ENCODE peak calls at places on chromosomes 5 and 9, in eight cellular contexts. L is lung, C is heart right ventricle, Y is small intestine, Z is heart left ventricle, D is bronchial epithelial cell, R is kidney epithelial cell, H is cardiac muscle cell. X is an unnamed sample.

GRCh38 chr5:122078116-122078865 is at the start of gene LOX:
- DNase-seq in L (peak; percentile 67), C (peak; percentile 34), Y (peak; percentile 19), Z (peak; percentile 81), D (peak; percentile 49), R (no peak), H (peak; percentile 99), X (peak; percentile 40)

GRCh38 chr5:160287378-160288051 is 24.8 kb downstream of the CCNJL start:
- DNase-seq in L (peak; percentile 91), C (peak; percentile 87), Y (peak; percentile 53), Z (peak; percentile 92), D (peak; percentile 57), R (no peak), H (peak; percentile 38), X (peak; percentile 79)

GRCh38 chr9:91047529-91047928 is 245.9 kb downstream of the SYK start:
- DNase-seq in L (no peak), C (no peak), Y (peak; percentile 20), Z (no peak), D (no peak), R (no peak), H (no peak), X (no peak)

GRCh38 chr5:137252513-137252912 is 246.6 kb downstream of the SPOCK1 start:
- DNase-seq in L (no peak), C (no peak), Y (no peak), Z (no peak), D (no peak), R (no peak), H (no peak), X (no peak)

GRCh38 chr5:31921852-31922305 is 252.2 kb downstream of the GOLPH3 start:
- DNase-seq in L (no peak), C (no peak), Y (no peak), Z (no peak), D (peak; percentile 95), R (peak; percentile 88), H (peak; percentile 92), X (no peak)

GRCh38 chr5:124746916-124747769 is 704 bp upstream of the ZNF608 start:
- DNase-seq in L (peak; percentile 84), C (peak; percentile 90), Y (peak; percentile 85), Z (peak; percentile 78), D (peak; percentile 69), R (peak; percentile 90), H (peak; percentile 98), X (peak; percentile 76)

GRCh38 chr5:125394661-125395280 is 648.3 kb upstream of the ZNF608 start:
- DNase-seq in L (no peak), C (no peak), Y (peak; percentile 43), Z (no peak), D (peak; percentile 93), R (no peak), H (peak; percentile 23), X (no peak)

GRCh38 chr5:158451203-158451982 is 592.4 kb upstream of the CLINT1 start:
- DNase-seq in L (no peak), C (peak; percentile 72), Y (no peak), Z (peak; percentile 75), D (no peak), R (peak; percentile 58), H (peak; percentile 68), X (no peak)

GRCh38 chr5:16413461-16413860 is 52.1 kb downstream of the ZNF622 start:
- DNase-seq in L (no peak), C (no peak), Y (no peak), Z (no peak), D (peak; percentile 80), R (no peak), H (no peak), X (no peak)

GRCh38 chr5:173823721-173824567 is 64.2 kb upstream of the CPEB4 start:
- DNase-seq in L (peak; percentile 45), C (no peak), Y (peak; percentile 87), Z (no peak), D (peak; percentile 87), R (peak; percentile 92), H (peak; percentile 92), X (peak; percentile 91)

GRCh38 chr5:79070002-79070567 is 518 bp downstream of the BHMT2 start:
- DNase-seq in L (no peak), C (peak; percentile 6), Y (no peak), Z (peak; percentile 24), D (no peak), R (no peak), H (peak; percentile 55), X (no peak)

DNA sequence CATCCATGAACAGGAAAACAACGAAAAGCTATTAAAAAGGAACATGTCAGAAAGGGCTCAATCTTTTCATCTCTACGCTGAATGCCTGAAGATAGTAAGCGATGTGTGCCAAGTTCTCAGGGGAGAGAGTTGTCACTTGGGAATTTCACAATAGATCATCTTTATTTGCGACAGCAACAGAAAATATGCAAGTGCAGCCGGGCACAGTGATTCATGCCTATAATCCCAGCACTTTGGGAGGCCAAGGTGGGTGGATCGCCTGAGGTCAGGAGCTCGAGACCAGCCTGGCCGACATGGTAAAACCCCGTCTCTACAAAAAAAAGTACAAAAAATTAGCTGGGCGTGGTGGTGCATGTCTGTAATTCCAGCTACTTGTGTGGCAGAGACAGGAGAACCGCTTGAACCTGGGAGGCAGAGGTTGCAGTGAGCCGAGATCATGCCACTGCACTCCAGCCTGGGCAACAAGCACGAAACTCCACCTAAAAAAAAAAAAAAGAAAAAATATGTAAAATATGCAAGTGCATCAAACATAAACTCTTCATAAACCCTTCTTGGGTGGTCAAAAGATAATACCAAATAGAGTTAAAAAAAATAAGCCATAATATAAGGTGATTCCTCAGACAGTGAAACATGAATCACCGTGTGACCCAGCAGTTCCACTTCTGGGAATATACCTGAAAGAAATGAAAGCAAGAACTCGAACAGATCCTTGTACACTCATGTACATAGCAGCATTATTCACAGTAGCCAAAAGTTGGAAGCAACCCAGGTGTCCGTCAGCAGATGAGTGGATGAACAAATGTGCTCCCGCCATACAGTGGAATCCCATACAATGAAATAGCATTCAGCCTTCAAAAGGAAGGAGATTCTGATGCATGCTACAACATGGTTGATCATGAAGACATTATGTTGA is 16.2 kb downstream of the SFXN1 start:
- DNase-seq in L (no peak), C (no peak), Y (no peak), Z (no peak), D (peak; percentile 79), R (no peak), H (no peak), X (no peak)
- H3K36me3 ChIP-seq in L (peaks cover 4% of the 10 kb centered on the region), C (peaks cover 17% of the 10 kb centered on the region), Y (peaks cover 5% of the 10 kb centered on the region), Z (peaks cover 83% of the 10 kb centered on the region), D (peaks cover 10% of the 10 kb centered on the region), R (no peaks in the 10 kb centered on the region), H (peaks cover 51% of the 10 kb centered on the region), X (peaks cover 2% of the 10 kb centered on the region)

GRCh38 chr9:100445903-100446549 is 19.1 kb downstream of the MSANTD3 start:
- DNase-seq in L (no peak), C (no peak), Y (no peak), Z (no peak), D (no peak), R (no peak), H (no peak), X (no peak)
- H3K36me3 ChIP-seq in L (peaks cover 4% of the 10 kb centered on the region), C (peaks cover 5% of the 10 kb centered on the region), Y (no peaks in the 10 kb centered on the region), Z (peaks cover 25% of the 10 kb centered on the region), D (peaks cover 1% of the 10 kb centered on the region), R (peaks cover 1% of the 10 kb centered on the region), H (no peaks in the 10 kb centered on the region), X (peaks cover 2% of the 10 kb centered on the region)

DNA sequence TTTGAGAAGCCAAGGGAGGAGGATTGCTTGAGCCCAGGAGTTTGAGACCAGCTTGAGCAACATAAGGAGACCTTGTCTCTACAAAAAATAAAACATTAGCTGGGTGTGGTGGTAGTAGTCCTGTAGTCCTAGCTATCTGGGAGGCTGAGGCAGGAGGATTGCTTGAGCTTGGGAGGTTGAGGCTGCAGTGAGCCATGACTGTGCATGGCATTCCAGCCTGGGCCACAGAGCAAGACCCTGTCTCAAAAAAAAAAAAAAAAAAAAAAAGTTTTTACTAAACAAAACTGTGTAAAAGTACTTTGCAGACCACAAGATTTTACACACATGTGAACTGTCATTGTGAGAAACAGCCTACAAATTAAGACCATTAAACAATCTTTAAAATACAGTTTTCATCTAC is 21.2 kb downstream of the NDST1 start:
- DNase-seq in L (no peak), C (no peak), Y (no peak), Z (no peak), D (no peak), R (no peak), H (no peak), X (no peak)
- H3K36me3 ChIP-seq in L (peaks cover 36% of the 10 kb centered on the region), C (peaks cover 23% of the 10 kb centered on the region), Y (peaks cover 8% of the 10 kb centered on the region), Z (peaks cover 62% of the 10 kb centered on the region), D (peaks cover 27% of the 10 kb centered on the region), R (peaks cover 1% of the 10 kb centered on the region), H (peaks cover 15% of the 10 kb centered on the region), X (peaks cover 4% of the 10 kb centered on the region)

GRCh38 chr9:137579259-137579604 is 507 bp upstream of the DPH7 start:
- DNase-seq in L (no peak), C (no peak), Y (no peak), Z (no peak), D (no peak), R (no peak), H (no peak), X (no peak)

GRCh38 chr9:137582286-137582860 is 3.6 kb upstream of the DPH7 start:
- DNase-seq in L (no peak), C (no peak), Y (no peak), Z (no peak), D (no peak), R (no peak), H (no peak), X (no peak)

GRCh38 chr9:137580209-137580957 is 1.7 kb upstream of the DPH7 start:
- DNase-seq in L (no peak), C (no peak), Y (no peak), Z (no peak), D (no peak), R (no peak), H (no peak), X (no peak)

GRCh38 chr9:137581361-137582285 is 2.9 kb upstream of the DPH7 start:
- DNase-seq in L (no peak), C (no peak), Y (no peak), Z (no peak), D (no peak), R (no peak), H (no peak), X (no peak)

GRCh38 chr9:137580958-137581331 is 2.2 kb upstream of the DPH7 start:
- DNase-seq in L (no peak), C (no peak), Y (no peak), Z (no peak), D (no peak), R (no peak), H (no peak), X (no peak)
- H3K36me3 ChIP-seq in L (peaks cover 31% of the 10 kb centered on the region), C (peaks cover 12% of the 10 kb centered on the region), Y (peaks cover 3% of the 10 kb centered on the region), Z (peaks cover 39% of the 10 kb centered on the region), D (peaks cover 22% of the 10 kb centered on the region), R (peaks cover 1% of the 10 kb centered on the region), H (peaks cover 8% of the 10 kb centered on the region), X (peaks cover 3% of the 10 kb centered on the region)

DNA sequence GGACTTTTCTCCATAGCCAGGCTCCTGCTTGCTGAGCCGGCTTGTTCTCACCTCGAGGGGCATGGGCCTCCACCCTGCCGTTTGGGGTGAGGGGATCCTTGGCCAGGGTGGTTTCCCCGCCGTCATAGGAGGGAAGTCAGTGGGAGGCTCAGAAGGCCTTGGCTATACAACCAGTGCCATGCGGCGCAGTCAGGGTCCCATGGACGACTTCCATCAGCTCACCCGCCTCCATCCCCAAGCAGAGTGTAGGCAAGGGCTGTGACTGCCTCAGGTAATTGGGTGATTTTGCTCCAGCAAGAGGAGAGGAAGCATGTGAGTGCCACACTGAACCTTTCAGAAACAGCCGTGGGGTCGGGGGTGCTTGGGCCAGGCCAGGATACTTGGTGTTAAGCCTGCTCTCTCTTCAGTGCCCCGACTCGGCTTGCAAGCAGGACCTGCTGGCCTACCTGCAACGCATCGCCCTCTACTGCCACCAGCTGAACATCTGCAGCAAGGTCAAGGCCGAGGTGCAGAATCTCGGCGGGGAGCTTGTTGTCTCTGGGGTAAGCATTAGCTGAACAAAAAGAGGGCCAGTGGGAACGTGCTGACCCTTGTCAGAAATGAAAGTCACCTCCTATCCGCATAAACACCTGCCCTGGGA is 57.2 kb upstream of the LRRTM2 start:
- DNase-seq in L (no peak), C (no peak), Y (no peak), Z (peak; percentile 27), D (no peak), R (no peak), H (no peak), X (peak; percentile 42)
- H3K36me3 ChIP-seq in L (peaks cover 61% of the 10 kb centered on the region), C (peaks cover 48% of the 10 kb centered on the region), Y (peaks cover 24% of the 10 kb centered on the region), Z (peaks cover 92% of the 10 kb centered on the region), D (peaks cover 41% of the 10 kb centered on the region), R (peaks cover 9% of the 10 kb centered on the region), H (peaks cover 48% of the 10 kb centered on the region), X (peaks cover 11% of the 10 kb centered on the region)